ENCODE peak calls at places on chromosomes 2 and 18, in seven cellular contexts. F, X, R, U, A, O and N are unnamed samples.

GRCh38 chr2:58347810-58348209 is 106.7 kb upstream of the FANCL start:
- DNase-seq in F (no peak), X (no peak), R (no peak), U (no peak), A (no peak), O (no peak), N (no peak)

GRCh38 chr2:62593825-62594224 is 87.8 kb upstream of the TMEM17 start:
- DNase-seq in F (no peak), X (no peak), R (no peak), U (no peak), A (no peak), O (no peak), N (no peak)

GRCh38 chr18:48493856-48494255 is 45.0 kb upstream of the CTIF start:
- DNase-seq in F (no peak), X (no peak), R (no peak), U (no peak), A (no peak), O (no peak), N (no peak)

GRCh38 chr2:175929850-175930249 is 72.2 kb downstream of the LNPK start:
- DNase-seq in F (no peak), X (no peak), R (no peak), U (no peak), A (no peak), O (no peak), N (no peak)

GRCh38 chr2:202032841-202033316 is 776 bp upstream of the FZD7 start:
- DNase-seq in F (peak; percentile 87), X (no peak), R (no peak), U (peak; percentile 65), A (peak; percentile 54), O (no peak), N (peak; percentile 56)

GRCh38 chr2:20304411-20304810 is 46.2 kb downstream of the PUM2 start:
- DNase-seq in F (no peak), X (no peak), R (no peak), U (no peak), A (no peak), O (no peak), N (no peak)

GRCh38 chr2:77270433-77270832 is 251.7 kb downstream of the LRRTM4 start:
- DNase-seq in F (no peak), X (no peak), R (no peak), U (no peak), A (no peak), O (no peak), N (no peak)

GRCh38 chr2:202056611-202057010 is 16.4 kb upstream of the KIAA2012 start:
- DNase-seq in F (no peak), X (no peak), R (no peak), U (peak; percentile 27), A (peak; percentile 25), O (no peak), N (no peak)

GRCh38 chr2:234546770-234547169 is 49.9 kb upstream of the ARL4C start:
- DNase-seq in F (no peak), X (no peak), R (no peak), U (no peak), A (no peak), O (no peak), N (no peak)

GRCh38 chr18:50806208-50806616 is 13.6 kb downstream of the MRO start:
- DNase-seq in F (no peak), X (no peak), R (no peak), U (no peak), A (peak; percentile 51), O (peak; percentile 81), N (peak; percentile 75)

GRCh38 chr2:105329561-105330495 is at the start of gene TGFBRAP1:
- DNase-seq in F (peak; percentile 92), X (peak; percentile 85), R (peak; percentile 47), U (peak; percentile 65), A (peak; percentile 76), O (peak; percentile 82), N (no peak)

GRCh38 chr2:149330127-149331022 is at the start of gene LYPD6:
- DNase-seq in F (peak; percentile 96), X (peak; percentile 83), R (peak; percentile 84), U (peak; percentile 83), A (peak; percentile 78), O (peak; percentile 84), N (no peak)

GRCh38 chr2:143433158-143433557 is 303.9 kb downstream of the ARHGAP15 start:
- DNase-seq in F (no peak), X (no peak), R (no peak), U (no peak), A (no peak), O (no peak), N (no peak)

GRCh38 chr2:128681351-128681906 is 362.8 kb upstream of the HS6ST1 start:
- DNase-seq in F (peak; percentile 70), X (no peak), R (no peak), U (no peak), A (no peak), O (no peak), N (no peak)

GRCh38 chr2:160493227-160494028 is at the start of gene RBMS1:
- DNase-seq in F (peak; percentile 89), X (peak; percentile 84), R (peak; percentile 79), U (peak; percentile 58), A (no peak), O (peak; percentile 59), N (no peak)

GRCh38 chr2:216006164-216006663 is 7.1 kb downstream of the MREG start:
- DNase-seq in F (peak; percentile 49), X (peak; percentile 81), R (no peak), U (peak; percentile 66), A (peak; percentile 87), O (no peak), N (no peak)

GRCh38 chr2:105763076-105763475 is 18.4 kb downstream of the NCK2 start:
- DNase-seq in F (no peak), X (no peak), R (no peak), U (no peak), A (no peak), O (no peak), N (no peak)

GRCh38 chr2:224584768-224585204 is 377 bp downstream of the CUL3 start:
- DNase-seq in F (peak; percentile 64), X (peak; percentile 88), R (peak; percentile 40), U (peak; percentile 40), A (peak; percentile 78), O (peak; percentile 75), N (peak; percentile 54)

GRCh38 chr2:28359222-28360065 is 33.2 kb upstream of the FOSL2 start:
- DNase-seq in F (no peak), X (no peak), R (no peak), U (peak; percentile 81), A (peak; percentile 75), O (peak; percentile 78), N (peak; percentile 98)

GRCh38 chr2:164737612-164738081 is 104.0 kb downstream of the COBLL1 start:
- DNase-seq in F (peak; percentile 32), X (peak; percentile 79), R (peak; percentile 61), U (peak; percentile 63), A (peak; percentile 50), O (peak; percentile 57), N (peak; percentile 46)

GRCh38 chr18:424071-424868 is 76.2 kb downstream of the COLEC12 start:
- DNase-seq in F (no peak), X (no peak), R (no peak), U (no peak), A (no peak), O (no peak), N (no peak)